ENCODE peak calls at places on chromosomes 5 and 9, in nine cellular contexts. C is transverse colon, Q is A549, N is ovary, B is body of pancreas, K is Peyer's patch, E is suprapubic skin, D is spleen, J is esophagus squamous epithelium. F is an unnamed sample.
A peak's percentile ranks its signal among the peaks of the same experiment; 100 is the strongest.

GRCh38 chr5:90866333-90866732 is 307.7 kb downstream of the ADGRV1 start:
- DNase-seq in C (no peak), K (no peak), N (no peak), D (no peak), B (no peak), E (no peak), J (no peak), Q (peak; percentile 32), F (no peak)

GRCh38 chr9:75228893-75229292 is 140.6 kb downstream of the OSTF1 start:
- DNase-seq in C (peak; percentile 39), B (no peak), J (no peak), K (no peak), E (no peak), D (no peak), N (no peak), Q (no peak), F (no peak)

GRCh38 chr9:38386319-38386895 is 6.1 kb upstream of the ALDH1B1 start:
- DNase-seq in J (no peak), K (no peak), N (no peak), C (peak; percentile 26), Q (no peak), D (no peak), E (peak; percentile 20), B (no peak), F (no peak)

GRCh38 chr5:128062172-128062746 is 21.3 kb upstream of the SLC12A2 start:
- DNase-seq in N (no peak), C (peak; percentile 13), Q (no peak), E (no peak), J (no peak), D (no peak), K (no peak), B (no peak), F (no peak)

GRCh38 chr9:13278368-13279246 is 885 bp downstream of the MPDZ start:
- DNase-seq in K (peak; percentile 51), C (peak; percentile 24), J (no peak), N (peak; percentile 73), E (peak; percentile 77), B (peak; percentile 33), Q (peak; percentile 71), D (peak; percentile 74), F (peak; percentile 83)

GRCh38 chr9:124257865-124258764 is at the start of gene NEK6:
- DNase-seq in Q (no peak), N (peak; percentile 46), E (no peak), D (peak; percentile 92), J (no peak), K (peak; percentile 75), B (no peak), C (peak; percentile 19), F (no peak)

GRCh38 chr9:127876764-127877562 is 512 bp downstream of the AK1 start:
- DNase-seq in N (no peak), K (no peak), Q (no peak), E (peak; percentile 67), C (no peak), B (peak; percentile 44), J (no peak), D (peak; percentile 68), F (peak; percentile 66)

GRCh38 chr9:89418112-89418872 is 79.6 kb downstream of the SEMA4D start:
- DNase-seq in K (no peak), B (no peak), J (no peak), Q (no peak), D (peak; percentile 81), E (no peak), N (no peak), C (no peak), F (no peak)

GRCh38 chr9:37994639-37995347 is 74.2 kb downstream of the SHB start:
- DNase-seq in K (peak; percentile 62), Q (no peak), C (peak; percentile 55), E (peak; percentile 83), J (no peak), B (peak; percentile 65), D (peak; percentile 85), N (no peak), F (peak; percentile 85)

GRCh38 chr5:36741138-36741537 is 134.7 kb downstream of the SLC1A3 start:
- DNase-seq in N (no peak), Q (no peak), C (no peak), E (no peak), K (no peak), D (no peak), B (peak; percentile 81), J (no peak), F (no peak)

GRCh38 chr9:110031511-110032173 is 176.3 kb downstream of the C9orf152 start:
- DNase-seq in E (no peak), Q (peak; percentile 60), J (no peak), K (no peak), N (no peak), B (no peak), C (no peak), D (no peak), F (no peak)

GRCh38 chr5:145946112-145946861 is 9.9 kb downstream of the SH3RF2 start:
- DNase-seq in D (no peak), C (no peak), K (no peak), N (no peak), E (no peak), Q (peak; percentile 66), J (no peak), B (no peak), F (no peak)

GRCh38 chr9:23638837-23639426 is 187.1 kb downstream of the ELAVL2 start:
- DNase-seq in C (no peak), Q (no peak), K (no peak), J (no peak), D (no peak), E (no peak), N (no peak), B (no peak), F (no peak)

GRCh38 chr5:137147346-137147745 is 351.8 kb downstream of the SPOCK1 start:
- DNase-seq in J (no peak), K (no peak), E (no peak), B (no peak), N (no peak), C (no peak), Q (no peak), D (no peak), F (no peak)

GRCh38 chr9:131259916-131260597 is 16.3 kb downstream of the FAM78A start:
- DNase-seq in C (no peak), K (no peak), N (no peak), J (no peak), Q (no peak), D (no peak), B (no peak), E (no peak), F (no peak)

GRCh38 chr5:131377785-131378325 is 114.0 kb downstream of the CDC42SE2 start:
- DNase-seq in Q (no peak), C (no peak), E (no peak), N (no peak), D (no peak), B (no peak), J (no peak), K (no peak), F (no peak)

GRCh38 chr5:77923666-77924065 is 147.5 kb upstream of the TBCA start:
- DNase-seq in Q (no peak), B (no peak), E (no peak), N (no peak), D (no peak), K (no peak), C (no peak), J (no peak), F (no peak)

GRCh38 chr5:33824516-33825195 is 67.1 kb downstream of the ADAMTS12 start:
- DNase-seq in K (no peak), D (no peak), B (no peak), C (peak; percentile 11), J (no peak), Q (no peak), N (no peak), E (no peak), F (no peak)

GRCh38 chr5:140381972-140382371 is 19.7 kb upstream of the ANKHD1 start:
- DNase-seq in C (no peak), K (no peak), J (no peak), E (no peak), N (no peak), B (no peak), Q (no peak), D (no peak), F (no peak)

GRCh38 chr5:45696206-45696836 is at the start of gene HCN1:
- DNase-seq in B (peak; percentile 88), Q (peak; percentile 65), C (peak; percentile 72), K (peak; percentile 80), D (peak; percentile 82), E (peak; percentile 78), N (peak; percentile 35), J (no peak), F (peak; percentile 74)

GRCh38 chr5:138352722-138353549 is 451 bp downstream of the KDM3B start:
- DNase-seq in E (peak; percentile 78), N (peak; percentile 75), D (peak; percentile 94), B (peak; percentile 65), C (peak; percentile 73), K (peak; percentile 81), J (peak; percentile 32), Q (peak; percentile 60), F (peak; percentile 83)
- TF ChIP-seq CTCF in E (peak; percentile 22), N (no peak), D (peak; percentile 53), B (no peak), C (peak; percentile 30), K (no peak), J (peak; percentile 27), Q (peak; percentile 57), F (peak; percentile 29)

GRCh38 chr5:113167985-113168384 is 191.4 kb downstream of the DCP2 start:
- DNase-seq in K (no peak), D (no peak), B (no peak), C (no peak), E (no peak), J (no peak), Q (no peak), N (no peak), F (no peak)
- H3K27ac ChIP-seq in K (no peak overlapping the region), D (no peak overlapping the region), B (no peak overlapping the region), C (no peak overlapping the region), E (no peak overlapping the region), J (peak overlapping the region; percentile 82), Q (no peak overlapping the region), N (no peak overlapping the region), F (no peak overlapping the region)

DNA sequence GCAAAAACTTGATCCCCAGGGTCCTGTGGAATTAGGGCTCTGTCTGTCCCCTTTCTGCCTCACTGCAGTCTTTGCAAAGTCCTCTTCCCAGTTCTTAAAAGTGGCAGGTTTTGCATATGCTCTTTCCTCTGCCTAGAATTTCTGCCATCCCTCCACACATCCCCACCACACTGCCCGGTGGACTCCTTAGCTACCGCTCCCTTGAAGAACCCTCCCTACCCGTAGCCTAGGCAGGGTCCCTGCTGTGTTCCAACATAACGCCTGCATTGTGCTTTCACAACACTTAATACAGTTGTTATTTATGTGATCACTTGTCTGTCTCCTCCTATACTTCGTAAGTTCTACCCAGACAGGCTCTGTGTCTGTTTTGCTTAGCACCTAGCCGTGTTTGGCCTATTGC is 142.6 kb upstream of the DMRT1 start:
- DNase-seq in E (no peak), C (no peak), J (no peak), D (no peak), Q (no peak), K (no peak), N (no peak), B (no peak), F (no peak)
- TF ChIP-seq POLR2A in E (no peak), C (no peak), J (no peak), D (no peak), Q (no peak), K (no peak), N (no peak), B (no peak), F (no peak)

DNA sequence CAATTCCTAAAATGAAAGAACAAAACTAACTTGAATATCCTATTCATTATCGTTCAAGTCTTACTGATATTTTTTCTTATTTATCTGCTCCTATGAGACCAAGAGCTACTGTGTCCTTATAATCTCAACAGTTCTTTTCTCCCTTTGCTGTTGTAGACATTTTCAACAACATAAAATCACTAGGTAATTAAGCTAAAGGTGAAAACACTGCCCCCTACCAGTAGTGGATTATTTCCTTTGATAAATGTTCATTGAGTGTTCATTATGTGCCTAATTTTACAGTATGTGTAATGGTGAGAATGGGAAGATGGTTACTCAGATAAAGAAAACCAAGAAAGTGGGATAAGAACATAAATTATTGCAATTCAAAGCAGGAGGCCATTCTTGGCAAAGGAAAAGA is 41.4 kb upstream of the PAPPA start:
- DNase-seq in K (no peak), Q (no peak), N (no peak), C (no peak), D (no peak), B (no peak), J (no peak), E (no peak), F (no peak)
- TF ChIP-seq CTCF in K (no peak), Q (peak; percentile 31), N (no peak), C (no peak), D (no peak), B (peak; percentile 33), J (peak; percentile 8), E (no peak), F (no peak)